ENCODE peak calls at places on chromosome 10, in four cellular contexts. R is SK-N-DZ; G is activated naive CD4-positive, alpha-beta T cell treated with Interleukin-2 at 50 U/mL for 16 hours; W is GM03348. B is an unnamed sample.

GRCh38 chr10:474406-474805 is 215.1 kb downstream of the DIP2C start:
- DNase-seq in W (no peak), R (no peak), G (no peak), B (no peak)

GRCh38 chr10:60299961-60300883 is 89.5 kb downstream of the ANK3 start:
- DNase-seq in R (no peak), G (no peak), W (no peak), B (no peak)

GRCh38 chr10:55024718-55025117 is 223.7 kb upstream of the PCDH15 start:
- DNase-seq in G (no peak), W (no peak), R (peak), B (no peak)

GRCh38 chr10:21363087-21363752 is 162.3 kb downstream of the SKIDA1 start:
- DNase-seq in R (no peak), W (no peak), G (no peak), B (no peak)

GRCh38 chr10:70803768-70804423 is 11.9 kb upstream of the SGPL1 start:
- DNase-seq in G (no peak), R (no peak), W (no peak), B (no peak)

GRCh38 chr10:43644252-43644651 is 4.4 kb downstream of the ZNF32 start:
- DNase-seq in G (no peak), W (no peak), R (no peak), B (peak)

GRCh38 chr10:132687181-132687892 is 98.6 kb downstream of the NKX6-2 start:
- DNase-seq in W (no peak), R (no peak), G (no peak), B (no peak)

GRCh38 chr10:99880071-99880835 is 97.8 kb downstream of the ABCC2 start:
- DNase-seq in W (no peak), G (no peak), R (no peak), B (no peak)

GRCh38 chr10:104339469-104340098 is 1.3 kb upstream of the ITPRIP start:
- DNase-seq in R (no peak), W (peak), G (no peak), B (peak)

GRCh38 chr10:81179324-81179723 is 641.6 kb downstream of the SH2D4B start:
- DNase-seq in W (no peak), R (no peak), G (no peak), B (no peak)

GRCh38 chr10:132069849-132070182 is 4.1 kb downstream of the JAKMIP3 start:
- DNase-seq in G (no peak), W (no peak), R (no peak), B (no peak)

GRCh38 chr10:61179734-61180133 is 235.7 kb upstream of the RHOBTB1 start:
- DNase-seq in R (no peak), W (no peak), G (no peak), B (no peak)

GRCh38 chr10:78996449-78997129 is 72.2 kb upstream of the ZMIZ1 start:
- DNase-seq in W (no peak), R (no peak), G (no peak), B (no peak)

GRCh38 chr10:111445709-111446108 is 368.9 kb downstream of the ADRA2A start:
- DNase-seq in W (peak), G (no peak), R (no peak), B (no peak)

GRCh38 chr10:101572785-101573184 is 15.3 kb downstream of the POLL start:
- DNase-seq in G (no peak), W (no peak), R (no peak), B (no peak)

GRCh38 chr10:48794074-48794473 is 109.4 kb downstream of the WDFY4 start:
- DNase-seq in W (no peak), R (no peak), G (no peak), B (no peak)

GRCh38 chr10:77899080-77899477 is 27.5 kb downstream of the DLG5 start:
- DNase-seq in G (no peak), R (no peak), W (peak), B (peak)

GRCh38 chr10:99527526-99528255 is 5.1 kb upstream of the NKX2-3 start:
- DNase-seq in R (no peak), W (no peak), G (no peak), B (no peak)

GRCh38 chr10:133464582-133465031 is 10.9 kb downstream of the SCART1 start:
- DNase-seq in W (peak), G (no peak), R (no peak), B (no peak)

GRCh38 chr10:48476279-48476982 is 128.4 kb downstream of the ARHGAP22 start:
- DNase-seq in W (no peak), G (no peak), R (peak), B (no peak)

GRCh38 chr10:69696073-69696731 is 66.2 kb downstream of the FAM241B start:
- DNase-seq in G (no peak), R (no peak), W (peak), B (peak)

GRCh38 chr10:44183667-44184632 is 200.9 kb downstream of the CXCL12 start:
- DNase-seq in R (no peak), W (peak), G (no peak), B (peak)

GRCh38 chr10:14782691-14783363 is 8.1 kb upstream of the FAM107B start:
- DNase-seq in W (no peak), R (no peak), G (no peak), B (peak)

GRCh38 chr10:116001266-116001857 is 271.6 kb downstream of the GFRA1 start:
- DNase-seq in R (peak), W (no peak), G (no peak), B (no peak)

GRCh38 chr10:49165940-49166803 is 22.0 kb downstream of the TMEM273 start:
- DNase-seq in W (no peak), G (peak), R (peak), B (no peak)

GRCh38 chr10:9437131-9437530 is 1382.6 kb downstream of the GATA3 start:
- DNase-seq in W (no peak), R (no peak), G (no peak), B (no peak)

GRCh38 chr10:112539340-112539739 is 92.3 kb downstream of the VTI1A start:
- DNase-seq in G (no peak), W (no peak), R (no peak), B (no peak)

GRCh38 chr10:113045155-113046055 is 95.4 kb downstream of the TCF7L2 start:
- DNase-seq in W (peak), R (no peak), G (no peak), B (peak)

GRCh38 chr10:12772797-12773587 is 228.5 kb downstream of the CCDC3 start:
- DNase-seq in G (no peak), W (no peak), R (no peak), B (no peak)

GRCh38 chr10:115861864-115862263 is 411.1 kb downstream of the GFRA1 start:
- DNase-seq in R (no peak), W (peak), G (no peak), B (no peak)

GRCh38 chr10:132640326-132641125 is 102.9 kb downstream of the INPP5A start:
- DNase-seq in R (no peak), G (no peak), W (no peak), B (no peak)

GRCh38 chr10:69265521-69265920 is 12.8 kb upstream of the HK1 start:
- DNase-seq in W (no peak), R (no peak), G (no peak), B (no peak)

GRCh38 chr10:11011966-11012365 is 5.7 kb upstream of the CELF2 start:
- DNase-seq in G (no peak), W (no peak), R (no peak), B (no peak)

GRCh38 chr10:72316748-72317435 is 37.8 kb downstream of the DNAJB12 start:
- DNase-seq in W (no peak), R (peak), G (peak), B (no peak)

GRCh38 chr10:6299234-6299633 is 96.5 kb downstream of the PFKFB3 start:
- DNase-seq in W (no peak), G (peak), R (no peak), B (no peak)

GRCh38 chr10:34523017-34523767 is 291.9 kb downstream of the PARD3 start:
- DNase-seq in R (no peak), W (no peak), G (no peak), B (no peak)